ENCODE peak calls at places on chromosomes 13 and 19, in ten cellular contexts. Y, U, Z, N, G, R, O, C, L and Q are unnamed samples.

GRCh38 chr19:13778398-13778797 is 4.1 kb downstream of the C19orf53 start:
- DNase-seq in Y (no peak), U (no peak), Z (no peak), N (no peak), G (no peak), R (no peak), O (no peak), C (no peak), L (no peak), Q (no peak)

GRCh38 chr13:28488376-28489005 is 6.4 kb downstream of the FLT1 start:
- DNase-seq in Y (no peak), U (no peak), Z (no peak), N (no peak), G (no peak), R (no peak), O (no peak), C (no peak), L (no peak), Q (peak)

GRCh38 chr13:26021516-26021915 is 30.3 kb downstream of the SHISA2 start:
- DNase-seq in Y (no peak), U (no peak), Z (no peak), N (no peak), G (no peak), R (no peak), O (no peak), C (no peak), L (no peak), Q (no peak)

GRCh38 chr13:34942732-34943674 is 933 bp downstream of the NBEA start:
- DNase-seq in Y (peak), U (peak), Z (peak), N (no peak), G (no peak), R (peak), O (no peak), C (peak), L (no peak), Q (no peak)

GRCh38 chr19:5480427-5480836 is 25.2 kb downstream of the ZNRF4 start:
- DNase-seq in Y (peak), U (peak), Z (peak), N (peak), G (peak), R (peak), O (peak), C (peak), L (no peak), Q (peak)

GRCh38 chr13:94667190-94667589 is 45.2 kb downstream of the SOX21 start:
- DNase-seq in Y (no peak), U (no peak), Z (no peak), N (no peak), G (no peak), R (no peak), O (no peak), C (no peak), L (no peak), Q (peak)

GRCh38 chr19:17121736-17122293 is 46.2 kb downstream of the MYO9B start:
- DNase-seq in Y (no peak), U (no peak), Z (no peak), N (no peak), G (no peak), R (no peak), O (no peak), C (no peak), L (no peak), Q (no peak)

GRCh38 chr19:1045247-1045603 is 5.3 kb downstream of the ABCA7 start:
- DNase-seq in Y (peak), U (peak), Z (no peak), N (peak), G (peak), R (peak), O (peak), C (peak), L (no peak), Q (peak)

GRCh38 chr13:64471916-64472315 is 2758.2 kb downstream of the PCDH9 start:
- DNase-seq in Y (peak), U (no peak), Z (peak), N (no peak), G (peak), R (no peak), O (peak), C (peak), L (no peak), Q (peak)

GRCh38 chr13:35957174-35957867 is 173.9 kb downstream of the DCLK1 start:
- DNase-seq in Y (no peak), U (no peak), Z (no peak), N (no peak), G (no peak), R (no peak), O (no peak), C (no peak), L (no peak), Q (no peak)

GRCh38 chr13:39779337-39780270 is 124.1 kb downstream of the COG6 start:
- DNase-seq in Y (no peak), U (no peak), Z (peak), N (no peak), G (no peak), R (no peak), O (no peak), C (no peak), L (no peak), Q (no peak)

GRCh38 chr19:4474504-4475136 is 2.5 kb downstream of the HDGFL2 start:
- DNase-seq in Y (peak), U (peak), Z (peak), N (peak), G (no peak), R (peak), O (no peak), C (peak), L (no peak), Q (no peak)

GRCh38 chr13:26967119-26968038 is 204.2 kb downstream of the USP12 start:
- DNase-seq in Y (no peak), U (no peak), Z (no peak), N (no peak), G (no peak), R (no peak), O (no peak), C (peak), L (no peak), Q (no peak)

GRCh38 chr19:35030257-35031071 is at the start of gene SCN1B:
- DNase-seq in Y (peak), U (peak), Z (peak), N (peak), G (peak), R (peak), O (peak), C (peak), L (no peak), Q (peak)

GRCh38 chr13:36919206-36919832 is 719 bp downstream of the SMAD9 start:
- DNase-seq in Y (no peak), U (peak), Z (no peak), N (no peak), G (no peak), R (peak), O (peak), C (peak), L (no peak), Q (no peak)

GRCh38 chr13:76884571-76885202 is 1.5 kb downstream of the KCTD12 start:
- DNase-seq in Y (no peak), U (no peak), Z (peak), N (no peak), G (no peak), R (no peak), O (no peak), C (peak), L (no peak), Q (peak)

GRCh38 chr19:15779756-15780476 is 7.5 kb upstream of the OR10H5 start:
- DNase-seq in Y (no peak), U (no peak), Z (no peak), N (no peak), G (no peak), R (no peak), O (peak), C (no peak), L (no peak), Q (no peak)
- TF ChIP-seq MAX in Y (no peak), U (no peak), Z (no peak), N (no peak), G (no peak), R (no peak), O (no peak), C (no peak), L (no peak), Q (no peak)

GRCh38 chr13:51825165-51825592 is 19.8 kb downstream of the TMEM272 start:
- DNase-seq in Y (no peak), U (no peak), Z (peak), N (no peak), G (no peak), R (no peak), O (no peak), C (no peak), L (no peak), Q (peak)
- TF ChIP-seq MAX in Y (no peak), U (no peak), Z (no peak), N (no peak), G (no peak), R (no peak), O (no peak), C (no peak), L (no peak), Q (peak)

GRCh38 chr13:107534548-107534947 is 680.8 kb downstream of the LIG4 start:
- DNase-seq in Y (no peak), U (no peak), Z (no peak), N (no peak), G (no peak), R (no peak), O (no peak), C (no peak), L (no peak), Q (no peak)
- TF ChIP-seq MAX in Y (no peak), U (no peak), Z (no peak), N (no peak), G (no peak), R (no peak), O (no peak), C (no peak), L (no peak), Q (no peak)

GRCh38 chr13:110419391-110419791 is 112.3 kb downstream of the COL4A2 start:
- DNase-seq in Y (peak), U (no peak), Z (no peak), N (no peak), G (no peak), R (no peak), O (peak), C (no peak), L (no peak), Q (no peak)
- TF ChIP-seq MAX in Y (no peak), U (no peak), Z (no peak), N (no peak), G (no peak), R (no peak), O (no peak), C (no peak), L (no peak), Q (no peak)

DNA sequence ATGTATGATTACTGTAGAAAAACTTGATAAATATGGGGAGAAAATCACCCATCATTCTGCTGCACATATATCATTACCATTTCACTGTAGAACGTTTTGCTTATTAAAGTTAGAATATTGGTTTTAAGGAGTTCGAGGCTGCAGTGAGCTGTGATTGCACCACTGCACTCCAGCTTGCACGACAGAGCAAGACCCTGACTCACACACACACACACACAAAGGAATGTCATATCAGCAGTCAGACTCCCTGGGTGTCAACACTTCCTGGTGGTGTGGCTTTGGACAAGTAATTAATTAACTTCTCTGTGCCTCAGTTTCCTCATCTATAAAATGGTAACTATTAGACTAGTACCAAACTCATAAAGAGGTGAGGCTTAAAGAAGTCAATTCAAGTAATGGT is 11.3 kb upstream of the PNMA8A start:
- DNase-seq in Y (no peak), U (no peak), Z (no peak), N (no peak), G (no peak), R (no peak), O (no peak), C (no peak), L (no peak), Q (no peak)
- TF ChIP-seq MAX in Y (no peak), U (no peak), Z (no peak), N (no peak), G (no peak), R (no peak), O (no peak), C (no peak), L (no peak), Q (no peak)

GRCh38 chr13:22252281-22252830 is 581.5 kb downstream of the FGF9 start:
- DNase-seq in Y (no peak), U (no peak), Z (no peak), N (no peak), G (no peak), R (no peak), O (no peak), C (no peak), L (no peak), Q (no peak)
- TF ChIP-seq MAX in Y (no peak), U (no peak), Z (no peak), N (no peak), G (no peak), R (no peak), O (no peak), C (no peak), L (no peak), Q (no peak)

GRCh38 chr19:10289836-10290438 is at the start of gene ICAM5:
- DNase-seq in Y (no peak), U (no peak), Z (no peak), N (peak), G (peak), R (no peak), O (no peak), C (no peak), L (no peak), Q (peak)

GRCh38 chr19:10291554-10292205 is 1.9 kb downstream of the ICAM5 start:
- DNase-seq in Y (no peak), U (no peak), Z (no peak), N (no peak), G (no peak), R (peak), O (no peak), C (no peak), L (no peak), Q (peak)

GRCh38 chr19:10292206-10292788 is 2.5 kb downstream of the ICAM5 start:
- DNase-seq in Y (no peak), U (peak), Z (peak), N (peak), G (peak), R (peak), O (peak), C (peak), L (no peak), Q (peak)

GRCh38 chr19:10290439-10290875 is 705 bp downstream of the ICAM5 start:
- DNase-seq in Y (no peak), U (peak), Z (no peak), N (peak), G (no peak), R (peak), O (no peak), C (no peak), L (no peak), Q (peak)

DNA sequence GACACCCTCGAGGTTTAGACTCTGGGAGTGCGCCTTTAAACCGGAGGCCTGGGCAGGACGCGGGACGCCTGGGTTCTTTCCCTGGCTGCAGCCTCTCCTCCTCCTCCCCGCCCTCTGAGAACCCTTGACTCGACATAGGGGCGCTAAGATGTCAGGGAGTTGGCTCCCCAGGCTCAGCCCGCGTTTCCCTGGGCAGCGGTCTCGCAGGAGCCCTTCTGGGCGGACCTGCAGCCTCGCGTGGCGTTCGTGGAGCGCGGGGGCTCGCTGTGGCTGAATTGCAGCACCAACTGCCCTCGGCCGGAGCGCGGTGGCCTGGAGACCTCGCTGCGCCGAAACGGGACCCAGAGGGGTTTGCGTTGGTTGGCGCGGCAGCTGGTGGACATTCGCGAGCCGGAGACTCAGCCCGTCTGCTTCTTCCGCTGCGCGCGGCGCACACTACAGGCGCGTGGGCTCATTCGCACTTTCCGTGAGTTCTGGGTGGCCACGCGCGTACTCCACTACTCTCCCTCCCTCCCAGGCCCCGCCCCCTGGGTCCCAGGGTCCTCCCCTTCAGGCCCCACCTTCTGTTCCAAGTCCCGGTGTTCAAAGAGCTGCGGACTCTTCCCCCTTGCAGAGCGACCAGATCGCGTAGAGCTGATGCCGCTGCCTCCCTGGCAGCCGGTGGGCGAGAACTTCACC is 1.3 kb downstream of the ICAM5 start:
- DNase-seq in Y (no peak), U (peak), Z (no peak), N (peak), G (peak), R (peak), O (peak), C (peak), L (no peak), Q (peak)
- TF ChIP-seq MAX in Y (peak), U (no peak), Z (no peak), N (peak), G (peak), R (peak), O (peak), C (no peak), L (no peak), Q (no peak)

GRCh38 chr19:33408538-33408937 is 35.0 kb downstream of the CEBPG start:
- DNase-seq in Y (no peak), U (no peak), Z (no peak), N (no peak), G (no peak), R (no peak), O (no peak), C (no peak), L (no peak), Q (no peak)
- TF ChIP-seq MAX in Y (no peak), U (no peak), Z (no peak), N (no peak), G (no peak), R (no peak), O (no peak), C (no peak), L (no peak), Q (no peak)

DNA sequence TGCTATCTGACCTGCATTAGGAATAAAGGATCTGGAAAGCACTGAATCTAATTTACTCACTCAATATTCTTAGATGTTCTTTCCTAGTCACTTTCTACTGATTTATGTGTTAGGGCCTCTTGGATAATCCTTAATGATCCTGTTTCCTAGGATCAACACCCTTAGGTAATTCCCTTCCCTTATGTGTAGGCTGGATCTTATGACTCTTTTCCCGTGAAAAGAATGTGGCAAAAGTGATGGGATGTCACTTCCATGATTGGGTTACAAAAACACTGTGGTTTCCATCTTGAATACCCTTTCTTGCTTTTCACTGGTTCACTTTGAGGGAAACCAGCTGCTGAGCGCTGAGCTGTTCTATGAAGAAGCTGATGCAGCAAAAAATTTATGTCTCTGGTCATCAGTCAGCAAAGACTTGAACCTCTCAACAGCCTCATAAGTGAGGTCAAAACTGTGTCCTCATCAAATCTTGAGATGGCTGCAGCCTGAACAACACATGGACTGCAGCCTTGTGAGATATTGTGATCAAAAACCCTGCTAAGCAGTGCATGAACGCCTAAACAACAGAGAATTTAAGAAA is 609.4 kb downstream of the OLFM4 start:
- DNase-seq in Y (no peak), U (no peak), Z (no peak), N (no peak), G (no peak), R (no peak), O (no peak), C (no peak), L (no peak), Q (no peak)
- TF ChIP-seq MAX in Y (no peak), U (no peak), Z (no peak), N (no peak), G (no peak), R (no peak), O (no peak), C (no peak), L (no peak), Q (no peak)